ENCODE peak calls at places on chromosomes 4 and X, in four cellular contexts. One of them, this sample, is unnamed.

GRCh38 chr4:125891597-125892258 is 577.0 kb downstream of the FAT4 start:
- DNase-seq in fibroblast of lung: peak; percentile 90
- DNase-seq in breast epithelium: no peak
- DNase-seq in heart left ventricle: no peak
- DNase-seq in this sample: no peak

GRCh38 chrX:100731441-100732281 is at the start of gene SYTL4:
- DNase-seq in fibroblast of lung: no peak
- DNase-seq in breast epithelium: no peak
- DNase-seq in heart left ventricle: no peak
- DNase-seq in this sample: peak; percentile 7

GRCh38 chr4:94446386-94446785 is 5.4 kb upstream of the PDLIM5 start:
- DNase-seq in fibroblast of lung: peak; percentile 93
- DNase-seq in breast epithelium: no peak
- DNase-seq in heart left ventricle: no peak
- DNase-seq in this sample: no peak

GRCh38 chrX:50953832-50954231 is 43.3 kb downstream of the BMP15 start:
- DNase-seq in fibroblast of lung: no peak
- DNase-seq in breast epithelium: no peak
- DNase-seq in heart left ventricle: no peak
- DNase-seq in this sample: no peak

GRCh38 chr4:152112887-152113286 is 352.1 kb upstream of the GATB start:
- DNase-seq in fibroblast of lung: no peak
- DNase-seq in breast epithelium: no peak
- DNase-seq in heart left ventricle: no peak
- DNase-seq in this sample: no peak

GRCh38 chrX:68196939-68197791 is 236.1 kb downstream of the OPHN1 start:
- DNase-seq in fibroblast of lung: peak; percentile 50
- DNase-seq in breast epithelium: peak; percentile 18
- DNase-seq in heart left ventricle: peak; percentile 7
- DNase-seq in this sample: peak; percentile 21

GRCh38 chr4:98929341-98930267 is 671 bp upstream of the EIF4E start:
- DNase-seq in fibroblast of lung: peak; percentile 93
- DNase-seq in breast epithelium: peak; percentile 54
- DNase-seq in heart left ventricle: peak; percentile 50
- DNase-seq in this sample: peak; percentile 66

GRCh38 chr4:186939226-186939625 is 215.6 kb upstream of the FAT1 start:
- DNase-seq in fibroblast of lung: no peak
- DNase-seq in breast epithelium: no peak
- DNase-seq in heart left ventricle: no peak
- DNase-seq in this sample: no peak

GRCh38 chrX:1265061-1265460 is 3.6 kb upstream of the CSF2RA start:
- DNase-seq in fibroblast of lung: no peak
- DNase-seq in breast epithelium: no peak
- DNase-seq in heart left ventricle: no peak
- DNase-seq in this sample: no peak

GRCh38 chrX:54602563-54602962 is 72.5 kb downstream of the GNL3L start:
- DNase-seq in fibroblast of lung: no peak
- DNase-seq in breast epithelium: no peak
- DNase-seq in heart left ventricle: no peak
- DNase-seq in this sample: no peak

GRCh38 chrX:154436597-154437397 is at the start of gene GDI1:
- DNase-seq in fibroblast of lung: peak; percentile 31
- DNase-seq in breast epithelium: no peak
- DNase-seq in heart left ventricle: peak; percentile 60
- DNase-seq in this sample: peak; percentile 42

GRCh38 chrX:43969504-43970501 is 3.4 kb downstream of the NDP start:
- DNase-seq in fibroblast of lung: no peak
- DNase-seq in breast epithelium: peak; percentile 19
- DNase-seq in heart left ventricle: no peak
- DNase-seq in this sample: no peak

GRCh38 chrX:115233497-115234219 is at the start of gene LRCH2:
- DNase-seq in fibroblast of lung: no peak
- DNase-seq in breast epithelium: no peak
- DNase-seq in heart left ventricle: peak; percentile 22
- DNase-seq in this sample: no peak

GRCh38 chr4:53816561-53816960 is 225.3 kb upstream of the LNX1 start:
- DNase-seq in fibroblast of lung: no peak
- DNase-seq in breast epithelium: no peak
- DNase-seq in heart left ventricle: no peak
- DNase-seq in this sample: no peak

GRCh38 chr4:108743021-108743420 is 19.8 kb downstream of the ETNPPL start:
- DNase-seq in fibroblast of lung: no peak
- DNase-seq in breast epithelium: no peak
- DNase-seq in heart left ventricle: no peak
- DNase-seq in this sample: no peak
- TF ChIP-seq CTCF in fibroblast of lung: no peak
- TF ChIP-seq CTCF in breast epithelium: no peak
- TF ChIP-seq CTCF in heart left ventricle: no peak
- TF ChIP-seq CTCF in this sample: no peak

DNA sequence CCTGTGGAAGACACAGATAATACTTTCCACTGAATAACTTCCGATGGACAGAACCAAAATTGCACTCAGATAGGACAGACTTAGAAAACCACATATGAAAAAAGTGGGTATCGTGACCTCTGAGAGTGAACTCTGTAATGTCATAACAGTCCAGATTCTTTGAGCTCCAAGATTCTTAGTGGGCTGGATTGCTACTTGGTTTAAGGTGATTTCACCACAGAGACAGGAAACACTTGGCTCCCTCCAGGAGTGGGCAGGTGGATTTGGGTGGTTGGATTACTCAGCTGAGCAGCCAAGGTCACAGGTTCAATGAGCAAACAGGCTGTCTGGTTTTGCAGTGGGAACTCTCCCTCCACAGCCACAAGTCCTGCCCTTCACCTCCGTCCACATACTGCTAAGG is 126.0 kb downstream of the AFAP1 start:
- DNase-seq in fibroblast of lung: peak; percentile 62
- DNase-seq in breast epithelium: no peak
- DNase-seq in heart left ventricle: no peak
- DNase-seq in this sample: peak; percentile 45
- H3K36me3 ChIP-seq in fibroblast of lung: peaks cover 14% of the 10 kb centered on the region
- H3K36me3 ChIP-seq in breast epithelium: peaks cover 4% of the 10 kb centered on the region
- H3K36me3 ChIP-seq in heart left ventricle: peaks cover 3% of the 10 kb centered on the region
- H3K36me3 ChIP-seq in this sample: no peaks in the 10 kb centered on the region

GRCh38 chr4:13933163-13933562 is 305.6 kb upstream of the BOD1L1 start:
- DNase-seq in fibroblast of lung: peak; percentile 24
- DNase-seq in breast epithelium: no peak
- DNase-seq in heart left ventricle: no peak
- DNase-seq in this sample: no peak
- TF ChIP-seq CTCF in fibroblast of lung: no peak
- TF ChIP-seq CTCF in breast epithelium: no peak
- TF ChIP-seq CTCF in heart left ventricle: no peak
- TF ChIP-seq CTCF in this sample: no peak

GRCh38 chr4:7814451-7814850 is 125.2 kb downstream of the AFAP1 start:
- DNase-seq in fibroblast of lung: no peak
- DNase-seq in breast epithelium: no peak
- DNase-seq in heart left ventricle: no peak
- DNase-seq in this sample: no peak
- H3K36me3 ChIP-seq in fibroblast of lung: peaks cover 16% of the 10 kb centered on the region
- H3K36me3 ChIP-seq in breast epithelium: peaks cover 4% of the 10 kb centered on the region
- H3K36me3 ChIP-seq in heart left ventricle: peaks cover 3% of the 10 kb centered on the region
- H3K36me3 ChIP-seq in this sample: no peaks in the 10 kb centered on the region

GRCh38 chr4:38802561-38803355 is 1.8 kb downstream of the TLR1 start:
- DNase-seq in fibroblast of lung: no peak
- DNase-seq in breast epithelium: no peak
- DNase-seq in heart left ventricle: no peak
- DNase-seq in this sample: no peak
- TF ChIP-seq CTCF in fibroblast of lung: no peak
- TF ChIP-seq CTCF in breast epithelium: no peak
- TF ChIP-seq CTCF in heart left ventricle: no peak
- TF ChIP-seq CTCF in this sample: no peak

DNA sequence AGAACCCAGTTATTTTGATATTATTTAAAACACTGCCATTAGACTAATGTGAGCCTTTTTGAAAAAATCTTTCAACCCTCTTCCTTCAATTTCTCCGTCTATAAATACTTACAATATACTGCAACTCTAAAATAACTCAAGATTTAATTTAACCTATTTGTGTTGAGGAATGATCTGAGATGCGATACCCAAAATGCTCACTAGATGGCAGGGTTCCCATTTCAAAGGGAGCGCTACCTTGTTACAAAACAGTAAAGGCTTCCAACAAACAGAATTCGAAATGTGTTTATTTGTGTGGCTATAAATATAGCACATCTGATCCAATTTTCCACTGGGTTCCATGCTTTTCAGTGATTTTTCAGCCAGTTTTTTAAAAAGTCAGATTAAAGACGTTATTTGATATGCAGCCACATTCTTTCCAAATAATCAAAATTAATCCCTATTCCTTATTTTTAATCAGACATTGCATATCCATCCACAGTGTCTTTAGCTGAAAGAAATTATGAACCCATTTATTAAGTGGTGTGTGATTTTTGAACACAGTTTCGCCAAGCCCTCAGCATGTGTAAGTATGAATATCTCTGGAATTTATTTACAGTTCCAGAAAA is 667.9 kb upstream of the LCORL start:
- DNase-seq in fibroblast of lung: peak; percentile 78
- DNase-seq in breast epithelium: peak; percentile 36
- DNase-seq in heart left ventricle: peak; percentile 16
- DNase-seq in this sample: peak; percentile 65
- H3K36me3 ChIP-seq in fibroblast of lung: no peaks in the 10 kb centered on the region
- H3K36me3 ChIP-seq in breast epithelium: no peaks in the 10 kb centered on the region
- H3K36me3 ChIP-seq in heart left ventricle: no peaks in the 10 kb centered on the region
- H3K36me3 ChIP-seq in this sample: no peaks in the 10 kb centered on the region

DNA sequence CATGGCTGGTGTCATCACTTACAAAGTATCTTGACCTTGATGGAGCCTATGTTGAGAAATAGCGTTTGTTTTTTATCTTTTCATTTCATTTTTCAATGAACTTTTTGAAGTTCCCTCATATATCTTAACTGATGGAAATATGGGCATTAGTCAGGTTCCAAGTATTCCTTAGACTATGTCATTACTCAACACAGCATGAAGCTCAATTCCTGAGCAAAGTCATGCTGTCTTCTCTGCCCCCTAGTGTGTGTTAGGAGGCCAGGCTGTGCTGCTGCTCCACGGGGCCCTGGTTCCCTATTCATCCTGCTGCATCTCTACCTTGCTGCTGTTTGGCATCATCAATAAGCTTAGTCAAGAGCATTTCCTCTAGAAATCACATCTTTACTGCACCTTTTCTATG is 40.9 kb downstream of the GPR143 start:
- DNase-seq in fibroblast of lung: no peak
- DNase-seq in breast epithelium: no peak
- DNase-seq in heart left ventricle: no peak
- DNase-seq in this sample: no peak
- TF ChIP-seq CTCF in fibroblast of lung: no peak
- TF ChIP-seq CTCF in breast epithelium: no peak
- TF ChIP-seq CTCF in heart left ventricle: no peak
- TF ChIP-seq CTCF in this sample: no peak